ENCODE peak calls at places on chromosome 16, in six cellular contexts. O is CD4-positive, alpha-beta T cell; D is adipocyte; U is stimulated activated CD8-positive, alpha-beta memory T cell treated with anti-CD3 and anti-CD28 coated beads, Interleukin-7, amount 100 ng/mL, for 24 hours; V is AG20443; Q is RPMI8226. E is an unnamed sample.

GRCh38 chr16:47197536-47198179 is 53.9 kb upstream of the NETO2 start:
- DNase-seq in O (no peak), D (peak; percentile 40), U (no peak), V (no peak), Q (no peak), E (no peak)

GRCh38 chr16:2054543-2055245 is 6.9 kb downstream of the TSC2 start:
- DNase-seq in O (no peak), D (no peak), U (no peak), V (no peak), Q (no peak), E (no peak)

GRCh38 chr16:3485821-3486505 is 9.3 kb downstream of the C16orf90 start:
- DNase-seq in O (no peak), D (no peak), U (no peak), V (no peak), Q (no peak), E (no peak)

GRCh38 chr16:84504420-84505248 is at the start of gene MEAK7:
- DNase-seq in O (peak; percentile 98), D (peak; percentile 100), U (peak; percentile 97), V (peak; percentile 99), Q (peak; percentile 96), E (peak; percentile 95)

GRCh38 chr16:2236362-2237075 is at the start of gene DNASE1L2:
- DNase-seq in O (no peak), D (peak; percentile 35), U (no peak), V (peak; percentile 78), Q (no peak), E (no peak)

GRCh38 chr16:13291934-13292333 is 390.5 kb downstream of the SHISA9 start:
- DNase-seq in O (no peak), D (no peak), U (no peak), V (no peak), Q (peak; percentile 12), E (no peak)

GRCh38 chr16:29943846-29944669 is 17.8 kb upstream of the TMEM219 start:
- DNase-seq in O (no peak), D (peak; percentile 95), U (no peak), V (peak; percentile 91), Q (peak; percentile 21), E (peak; percentile 86)

GRCh38 chr16:50547340-50547865 is 793 bp upstream of the NKD1 start:
- DNase-seq in O (peak; percentile 80), D (no peak), U (peak; percentile 27), V (no peak), Q (peak; percentile 50), E (no peak)

GRCh38 chr16:30076276-30076791 is 540 bp downstream of the PPP4C start:
- DNase-seq in O (no peak), D (peak; percentile 57), U (no peak), V (peak; percentile 58), Q (peak; percentile 54), E (no peak)

GRCh38 chr16:14101415-14101814 is 30.3 kb downstream of the MRTFB start:
- DNase-seq in O (no peak), D (no peak), U (no peak), V (no peak), Q (peak; percentile 22), E (no peak)

GRCh38 chr16:85910073-85910853 is 11.3 kb downstream of the IRF8 start:
- DNase-seq in O (no peak), D (no peak), U (no peak), V (no peak), Q (no peak), E (no peak)

GRCh38 chr16:89764711-89765201 is 43.4 kb downstream of the ZNF276 start:
- DNase-seq in O (peak; percentile 33), D (no peak), U (no peak), V (no peak), Q (peak; percentile 91), E (no peak)

GRCh38 chr16:57131351-57131970 is 39.1 kb downstream of the CPNE2 start:
- DNase-seq in O (no peak), D (no peak), U (no peak), V (no peak), Q (no peak), E (no peak)

GRCh38 chr16:52254753-52255152 is 292.2 kb downstream of the TOX3 start:
- DNase-seq in O (no peak), D (no peak), U (no peak), V (no peak), Q (no peak), E (no peak)

GRCh38 chr16:20612551-20613470 is 36.6 kb upstream of the ACSM2B start:
- DNase-seq in O (no peak), D (no peak), U (no peak), V (no peak), Q (no peak), E (no peak)

GRCh38 chr16:86325360-86325759 is 185.0 kb upstream of the FOXF1 start:
- DNase-seq in O (no peak), D (no peak), U (no peak), V (no peak), Q (no peak), E (no peak)

GRCh38 chr16:72989203-72989991 is 58.5 kb downstream of the ZFHX3 start:
- DNase-seq in O (no peak), D (peak; percentile 86), U (no peak), V (peak; percentile 78), Q (no peak), E (peak; percentile 9)

GRCh38 chr16:79644977-79645667 is 44.6 kb upstream of the MAF start:
- DNase-seq in O (no peak), D (no peak), U (no peak), V (no peak), Q (no peak), E (peak; percentile 27)

GRCh38 chr16:88535181-88535856 is 34.9 kb upstream of the ZC3H18 start:
- DNase-seq in O (no peak), D (no peak), U (no peak), V (no peak), Q (no peak), E (no peak)

GRCh38 chr16:74931445-74931844 is 53.5 kb downstream of the WDR59 start:
- DNase-seq in O (no peak), D (no peak), U (no peak), V (no peak), Q (no peak), E (no peak)

GRCh38 chr16:20300312-20301097 is 26.8 kb downstream of the GP2 start:
- DNase-seq in O (peak; percentile 2), D (peak; percentile 24), U (no peak), V (peak; percentile 75), Q (peak; percentile 68), E (peak; percentile 79)

GRCh38 chr16:2365397-2365796 is 24.9 kb upstream of the ABCA3 start:
- DNase-seq in O (no peak), D (no peak), U (no peak), V (no peak), Q (no peak), E (no peak)

GRCh38 chr16:67580202-67580601 is 17.9 kb downstream of the CTCF start:
- DNase-seq in O (no peak), D (no peak), U (no peak), V (no peak), Q (no peak), E (no peak)

GRCh38 chr16:2149630-2150417 is 1.4 kb downstream of the RAB26 start:
- DNase-seq in O (no peak), D (no peak), U (no peak), V (no peak), Q (peak; percentile 56), E (peak; percentile 22)

GRCh38 chr16:89565256-89565505 is 4.7 kb downstream of the RPL13 start:
- DNase-seq in O (no peak), D (no peak), U (no peak), V (no peak), Q (no peak), E (no peak)

GRCh38 chr16:84514295-84514873 is 9.9 kb upstream of the MEAK7 start:
- DNase-seq in O (no peak), D (no peak), U (no peak), V (no peak), Q (no peak), E (no peak)

GRCh38 chr16:89564476-89565255 is 4.2 kb downstream of the RPL13 start:
- DNase-seq in O (no peak), D (no peak), U (no peak), V (no peak), Q (no peak), E (no peak)

GRCh38 chr16:84593825-84594724 is 23.8 kb downstream of the COTL1 start:
- DNase-seq in O (peak; percentile 84), D (no peak), U (peak; percentile 37), V (no peak), Q (peak; percentile 74), E (no peak)

GRCh38 chr16:81266680-81267095 is 28.2 kb downstream of the BCO1 start:
- DNase-seq in O (no peak), D (no peak), U (no peak), V (no peak), Q (peak; percentile 17), E (no peak)

GRCh38 chr16:48918520-48919258 is 308.7 kb upstream of the N4BP1 start:
- DNase-seq in O (no peak), D (no peak), U (no peak), V (no peak), Q (no peak), E (no peak)

GRCh38 chr16:19980866-19981265 is 92.8 kb downstream of the GPR139 start:
- DNase-seq in O (no peak), D (no peak), U (no peak), V (no peak), Q (no peak), E (peak; percentile 36)